ENCODE peak calls at places on chromosomes 16 and 17, in five cellular contexts. K is fibroblast of the conjunctiva, N is dorsolateral prefrontal cortex, F is GM23338, S is stomach. V is an unnamed sample.

GRCh38 chr17:82086941-82087906 is 10.8 kb downstream of the FASN start:
- DNase-seq in S (no peak), N (no peak), K (no peak), F (no peak), V (no peak)

GRCh38 chr17:30112794-30113193 is 3.8 kb upstream of the NSRP1 start:
- DNase-seq in K (no peak), N (no peak), F (no peak), S (no peak), V (no peak)

GRCh38 chr16:72530434-72530833 is 358.5 kb upstream of the PMFBP1 start:
- DNase-seq in F (peak), N (no peak), K (peak), S (no peak), V (no peak)

GRCh38 chr17:10754109-10754508 is 24.3 kb upstream of the TMEM220 start:
- DNase-seq in F (peak), K (no peak), N (no peak), S (peak), V (no peak)

GRCh38 chr16:57801098-57801855 is 1.0 kb downstream of the KIFC3 start:
- DNase-seq in F (peak), S (no peak), K (no peak), N (no peak), V (no peak)

GRCh38 chr17:3802461-3803307 is 1.7 kb upstream of the ITGAE start:
- DNase-seq in K (peak), N (no peak), S (no peak), F (no peak), V (peak)

GRCh38 chr17:78414178-78415162 is 36.0 kb downstream of the PGS1 start:
- DNase-seq in K (no peak), S (no peak), F (no peak), N (no peak), V (no peak)

GRCh38 chr17:78253946-78254672 is 22.7 kb downstream of the TMEM235 start:
- DNase-seq in F (peak), K (peak), S (peak), N (peak), V (peak)

GRCh38 chr16:27538508-27538907 is 11.2 kb downstream of the GTF3C1 start:
- DNase-seq in F (no peak), S (no peak), K (no peak), N (no peak), V (no peak)

GRCh38 chr17:45305532-45306087 is 11.2 kb downstream of the MAP3K14 start:
- DNase-seq in K (peak), N (no peak), F (no peak), S (no peak), V (no peak)

GRCh38 chr17:10743316-10744009 is 13.6 kb upstream of the TMEM220 start:
- DNase-seq in K (peak), N (no peak), S (no peak), F (no peak), V (peak)

GRCh38 chr17:19336938-19337711 is 25.4 kb downstream of the B9D1 start:
- DNase-seq in S (peak), F (peak), N (peak), K (no peak), V (no peak)

GRCh38 chr16:72664480-72665408 is 383.2 kb downstream of the ZFHX3 start:
- DNase-seq in F (peak), K (peak), S (peak), N (peak), V (peak)

GRCh38 chr16:16041196-16041892 is 91.9 kb downstream of the ABCC1 start:
- DNase-seq in S (peak), F (peak), N (no peak), K (no peak), V (no peak)

GRCh38 chr17:62674841-62675240 is 47.4 kb downstream of the MRC2 start:
- DNase-seq in K (no peak), S (no peak), F (no peak), N (no peak), V (no peak)

GRCh38 chr17:72646176-72646575 is 446.3 kb downstream of the SLC39A11 start:
- DNase-seq in N (no peak), S (no peak), K (no peak), F (no peak), V (no peak)

GRCh38 chr16:85514295-85514600 is 98.9 kb upstream of the GSE1 start:
- DNase-seq in N (peak), K (no peak), F (no peak), S (no peak), V (no peak)

GRCh38 chr16:30077656-30078055 is 1.9 kb downstream of the PPP4C start:
- DNase-seq in K (no peak), S (no peak), F (no peak), N (no peak), V (no peak)

GRCh38 chr17:69358688-69359596 is 32.0 kb upstream of the ABCA5 start:
- DNase-seq in N (no peak), F (peak), K (no peak), S (no peak), V (no peak)

GRCh38 chr17:31549121-31549524 is 157.6 kb downstream of the RAB11FIP4 start:
- DNase-seq in K (no peak), N (no peak), F (no peak), S (no peak), V (no peak)

GRCh38 chr17:64984776-64985521 is 65.7 kb upstream of the LRRC37A3 start:
- DNase-seq in F (no peak), K (no peak), N (no peak), S (no peak), V (no peak)

GRCh38 chr16:2033057-2033911 is 6.6 kb downstream of the NHERF2 start:
- DNase-seq in K (no peak), N (peak), S (peak), F (no peak), V (no peak)

GRCh38 chr17:70184770-70185169 is 15.4 kb downstream of the KCNJ2 start:
- DNase-seq in K (peak), N (no peak), F (no peak), S (no peak), V (no peak)

GRCh38 chr16:1180772-1181714 is 28.1 kb downstream of the CACNA1H start:
- DNase-seq in N (no peak), K (no peak), F (no peak), S (no peak), V (no peak)